ENCODE peak calls at places on chromosomes 7 and 10, in four cellular contexts. L is keratinocyte, N is colonic mucosa, U is right lobe of liver. G is an unnamed sample.
A peak's percentile ranks its signal among the peaks of the same experiment; 100 is the strongest.

GRCh38 chr7:48365010-48365409 is 193.8 kb downstream of the ABCA13 start:
- DNase-seq in N (no peak), U (no peak), L (no peak), G (no peak)

GRCh38 chr10:103732339-103732738 is 123.0 kb downstream of the SH3PXD2A start:
- DNase-seq in U (no peak), L (no peak), N (no peak), G (peak; percentile 54)

GRCh38 chr10:78763651-78764395 is 304.9 kb upstream of the ZMIZ1 start:
- DNase-seq in N (no peak), L (no peak), U (no peak), G (no peak)

GRCh38 chr10:71357792-71358265 is 38.8 kb downstream of the SLC29A3 start:
- DNase-seq in L (no peak), U (no peak), N (no peak), G (peak; percentile 82)

GRCh38 chr10:96840841-96841518 is 8.9 kb downstream of the LCOR start:
- DNase-seq in U (no peak), N (no peak), L (peak; percentile 57), G (no peak)

GRCh38 chr7:128665057-128665456 is 7.0 kb upstream of the GARIN1A start:
- DNase-seq in U (no peak), N (no peak), L (no peak), G (no peak)

GRCh38 chr10:4514445-4515108 is 311.4 kb upstream of the AKR1E2 start:
- DNase-seq in L (no peak), N (peak; percentile 23), U (no peak), G (peak; percentile 57)

GRCh38 chr7:50396856-50397255 is 53.3 kb downstream of the FIGNL1 start:
- DNase-seq in L (no peak), N (no peak), U (no peak), G (no peak)

GRCh38 chr10:115402690-115403089 is 309.5 kb downstream of the ATRNL1 start:
- DNase-seq in U (no peak), N (no peak), L (no peak), G (no peak)

GRCh38 chr10:101691081-101691480 is 3.9 kb downstream of the FBXW4 start:
- DNase-seq in N (no peak), U (no peak), L (no peak), G (no peak)

GRCh38 chr10:103079946-103080345 is 113.1 kb downstream of the NT5C2 start:
- DNase-seq in N (no peak), U (no peak), L (no peak), G (no peak)

GRCh38 chr7:85205754-85206153 is 18.9 kb upstream of the SEMA3D start:
- DNase-seq in U (no peak), N (no peak), L (no peak), G (no peak)

GRCh38 chr7:76069238-76069638 is 21.3 kb downstream of the MDH2 start:
- DNase-seq in L (peak; percentile 88), U (no peak), N (peak; percentile 68), G (peak; percentile 73)

GRCh38 chr10:122342293-122343134 is 32.0 kb upstream of the PLEKHA1 start:
- DNase-seq in N (peak; percentile 53), U (peak; percentile 62), L (no peak), G (no peak)

GRCh38 chr7:32532716-32533115 is 37.4 kb downstream of the AVL9 start:
- DNase-seq in L (no peak), N (no peak), U (no peak), G (no peak)

GRCh38 chr7:23315366-23315765 is 16.2 kb downstream of the MALSU1 start:
- DNase-seq in L (no peak), N (no peak), U (no peak), G (no peak)

GRCh38 chr7:122143376-122143750 is 686 bp downstream of the AASS start:
- DNase-seq in U (peak; percentile 47), N (peak; percentile 21), L (no peak), G (peak; percentile 65)

GRCh38 chr10:74244097-74244685 is 93.2 kb downstream of the ADK start:
- DNase-seq in L (no peak), N (peak; percentile 22), U (no peak), G (no peak)

GRCh38 chr10:31652038-31652437 is 276.6 kb downstream of the ARHGAP12 start:
- DNase-seq in N (no peak), U (no peak), L (no peak), G (no peak)

GRCh38 chr10:10564081-10564480 is 453.6 kb upstream of the CELF2 start:
- DNase-seq in N (no peak), U (no peak), L (no peak), G (no peak)

GRCh38 chr10:32379314-32379949 is 32.5 kb upstream of the EPC1 start:
- DNase-seq in U (no peak), L (no peak), N (no peak), G (no peak)

GRCh38 chr10:30185916-30186315 is 126.5 kb upstream of the JCAD start:
- DNase-seq in U (no peak), L (peak; percentile 1), N (no peak), G (no peak)

GRCh38 chr10:100216006-100216405 is 13.4 kb downstream of the CHUK start:
- DNase-seq in N (no peak), U (no peak), L (no peak), G (no peak)

GRCh38 chr10:84375011-84375410 is 46.6 kb downstream of the CCSER2 start:
- DNase-seq in N (peak; percentile 57), U (no peak), L (peak; percentile 19), G (no peak)

GRCh38 chr10:101838416-101838970 is 5.1 kb downstream of the KCNIP2 start:
- DNase-seq in U (no peak), L (no peak), N (no peak), G (no peak)

GRCh38 chr7:158450476-158451124 is 137.0 kb downstream of the PTPRN2 start:
- DNase-seq in N (no peak), U (no peak), L (no peak), G (peak; percentile 50)

GRCh38 chr7:158447206-158448171 is 140.1 kb downstream of the PTPRN2 start:
- DNase-seq in L (no peak), U (no peak), N (no peak), G (peak; percentile 70)

GRCh38 chr7:158449942-158450341 is 137.7 kb downstream of the PTPRN2 start:
- DNase-seq in U (no peak), N (no peak), L (no peak), G (peak; percentile 39)

GRCh38 chr7:158449266-158449665 is 138.4 kb downstream of the PTPRN2 start:
- DNase-seq in U (no peak), N (no peak), L (no peak), G (no peak)

DNA sequence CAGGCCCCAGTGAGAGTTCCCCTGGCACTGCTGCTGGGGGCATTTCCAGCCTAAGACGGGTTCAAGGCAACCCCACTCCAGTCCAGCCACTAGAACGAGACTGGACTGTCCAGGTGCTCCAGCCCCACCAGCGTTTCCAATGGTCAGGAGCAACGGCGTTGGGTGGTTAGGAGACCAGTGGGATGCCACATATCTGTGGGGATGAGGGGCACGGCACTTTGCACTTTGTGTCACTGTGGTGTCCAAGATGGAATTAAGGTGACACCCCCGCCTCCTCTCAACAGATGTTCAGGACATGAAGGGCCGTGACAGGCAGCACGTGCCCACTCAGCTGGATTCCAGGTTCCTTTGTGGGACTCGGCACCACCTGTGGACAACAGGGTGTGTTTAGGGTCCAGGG is 138.9 kb downstream of the PTPRN2 start:
- DNase-seq in U (no peak), L (no peak), N (no peak), G (peak; percentile 42)
- H3K4me3 ChIP-seq in U (no peak overlapping the region), L (no peak overlapping the region), N (no peak overlapping the region), G (no peak overlapping the region)

DNA sequence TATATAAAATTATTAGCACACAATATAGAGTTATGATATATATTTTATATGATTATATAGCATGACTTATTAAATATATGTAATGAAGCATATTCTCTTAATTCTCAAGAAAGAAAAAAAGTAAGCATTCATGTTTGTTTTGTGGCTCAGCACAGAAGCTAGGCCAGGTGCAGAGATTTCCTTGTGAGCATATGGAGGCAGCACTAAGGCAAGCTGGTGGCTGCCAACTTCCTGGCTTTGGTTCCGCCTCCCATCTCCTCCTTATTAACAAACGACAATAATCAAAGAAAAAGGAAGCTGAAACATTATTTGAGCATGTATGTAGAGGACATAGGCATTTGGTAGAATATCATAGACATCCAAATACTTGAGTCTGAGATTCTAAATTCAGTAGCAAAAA is 130.3 kb downstream of the ST7 start:
- DNase-seq in L (no peak), N (no peak), U (no peak), G (no peak)
- H3K4me1 ChIP-seq in L (peaks cover 43% of the 10 kb centered on the region), N (no peaks in the 10 kb centered on the region), U (no peaks in the 10 kb centered on the region), G (peaks cover 4% of the 10 kb centered on the region)

GRCh38 chr10:86967481-86967941 is 771 bp upstream of the ADIRF start:
- DNase-seq in U (peak; percentile 44), L (no peak), N (peak; percentile 26), G (peak; percentile 71)
- H3K4me3 ChIP-seq in U (no peak overlapping the region), L (peak overlapping the region; percentile 82), N (no peak overlapping the region), G (peak overlapping the region; percentile 62)

GRCh38 chr10:91798736-91799579 is 732 bp downstream of the TNKS2 start:
- DNase-seq in L (no peak), U (peak; percentile 65), N (peak; percentile 46), G (peak; percentile 83)
- H3K4me1 ChIP-seq in L (peaks cover 26% of the 10 kb centered on the region), U (no peaks in the 10 kb centered on the region), N (peaks cover 9% of the 10 kb centered on the region), G (peaks cover 13% of the 10 kb centered on the region)

GRCh38 chr10:132551808-132552130 is 14.2 kb downstream of the INPP5A start:
- DNase-seq in N (no peak), U (no peak), L (no peak), G (no peak)
- H3K4me3 ChIP-seq in N (no peak overlapping the region), U (no peak overlapping the region), L (no peak overlapping the region), G (no peak overlapping the region)

GRCh38 chr7:117781707-117782106 is 91.5 kb downstream of the CTTNBP2 start:
- DNase-seq in U (no peak), N (no peak), L (no peak), G (no peak)

GRCh38 chr7:117774943-117775342 is 98.3 kb downstream of the CTTNBP2 start:
- DNase-seq in U (no peak), L (no peak), N (no peak), G (no peak)

GRCh38 chr7:117780832-117781231 is 92.4 kb downstream of the CTTNBP2 start:
- DNase-seq in N (no peak), U (no peak), L (no peak), G (no peak)

GRCh38 chr7:117775826-117776623 is 97.2 kb downstream of the CTTNBP2 start:
- DNase-seq in N (no peak), L (no peak), U (no peak), G (no peak)

GRCh38 chr7:117777335-117778150 is 95.7 kb downstream of the CTTNBP2 start:
- DNase-seq in U (no peak), L (no peak), N (no peak), G (no peak)
- H3K4me1 ChIP-seq in U (no peaks in the 10 kb centered on the region), L (peaks cover 3% of the 10 kb centered on the region), N (no peaks in the 10 kb centered on the region), G (peaks cover 14% of the 10 kb centered on the region)

DNA sequence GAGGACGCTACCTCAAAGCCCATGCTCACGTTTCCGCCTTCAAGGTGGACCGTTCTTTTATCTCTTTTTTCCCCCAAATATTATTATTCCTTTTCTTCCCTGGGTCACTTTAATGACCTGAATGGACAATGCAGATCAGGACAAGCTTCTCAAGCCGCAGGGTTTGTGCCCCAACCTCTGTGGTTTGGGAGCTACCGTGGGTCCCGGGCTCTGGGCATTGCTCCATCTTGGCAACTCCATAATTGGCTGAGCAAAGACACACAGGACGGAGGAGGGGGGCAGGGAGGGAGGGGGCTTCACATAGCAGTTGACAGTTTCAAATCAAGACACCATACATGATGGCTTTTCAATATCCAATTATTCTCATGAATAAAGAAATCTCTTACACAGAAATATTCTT is 308.1 kb upstream of the FZD8 start:
- DNase-seq in N (no peak), U (no peak), L (no peak), G (no peak)
- H3K4me3 ChIP-seq in N (no peak overlapping the region), U (no peak overlapping the region), L (no peak overlapping the region), G (no peak overlapping the region)

GRCh38 chr10:89281606-89282395 is 20.0 kb upstream of the IFIT2 start:
- DNase-seq in U (no peak), L (no peak), N (no peak), G (no peak)
- H3K4me1 ChIP-seq in U (no peaks in the 10 kb centered on the region), L (peaks cover 55% of the 10 kb centered on the region), N (no peaks in the 10 kb centered on the region), G (peaks cover 21% of the 10 kb centered on the region)